ENCODE peak calls at places on chromosomes 7 and 10, in five cellular contexts. T is CD8-positive, alpha-beta memory T cell; M is OCI-LY7; O is GM23338; L is AG09309. C is an unnamed sample.

GRCh38 chr7:32410545-32410944 is 79.6 kb downstream of the LSM5 start:
- DNase-seq in T (no peak), M (no peak), O (no peak), L (no peak), C (no peak)

GRCh38 chr10:113485801-113486200 is 67.1 kb upstream of the HABP2 start:
- DNase-seq in T (no peak), M (no peak), O (no peak), L (no peak), C (no peak)

GRCh38 chr10:127013696-127014095 is 108.5 kb downstream of the DOCK1 start:
- DNase-seq in T (no peak), M (no peak), O (no peak), L (no peak), C (no peak)

GRCh38 chr10:70598857-70599295 is 3.7 kb downstream of the PRF1 start:
- DNase-seq in T (no peak), M (no peak), O (no peak), L (no peak), C (no peak)

GRCh38 chr7:55244346-55244745 is 120.8 kb upstream of the LANCL2 start:
- DNase-seq in T (no peak), M (no peak), O (no peak), L (no peak), C (no peak)

GRCh38 chr10:12934777-12935176 is 66.7 kb downstream of the CCDC3 start:
- DNase-seq in T (no peak), M (no peak), O (no peak), L (no peak), C (no peak)

GRCh38 chr7:111174476-111174875 is 83.5 kb downstream of the LRRN3 start:
- DNase-seq in T (no peak), M (no peak), O (no peak), L (no peak), C (no peak)

GRCh38 chr7:44791278-44792219 is 4.9 kb upstream of the PPIA start:
- DNase-seq in T (no peak), M (no peak), O (no peak), L (no peak), C (no peak)

GRCh38 chr7:157432541-157432956 is 95.7 kb downstream of the DNAJB6 start:
- DNase-seq in T (no peak), M (no peak), O (peak; percentile 95), L (peak; percentile 20), C (peak; percentile 41)

GRCh38 chr10:72244573-72245038 is 28.5 kb upstream of the ASCC1 start:
- DNase-seq in T (no peak), M (no peak), O (no peak), L (no peak), C (no peak)

GRCh38 chr7:73966941-73967831 is 60.8 kb upstream of the ELN start:
- DNase-seq in T (no peak), M (no peak), O (no peak), L (no peak), C (no peak)

GRCh38 chr7:23476286-23477169 is 6.2 kb upstream of the IGF2BP3 start:
- DNase-seq in T (no peak), M (no peak), O (no peak), L (no peak), C (no peak)

GRCh38 chr7:105773030-105773460 is 103.4 kb downstream of the ATXN7L1 start:
- DNase-seq in T (no peak), M (no peak), O (peak; percentile 93), L (no peak), C (no peak)

GRCh38 chr7:96993453-96993865 is 11.9 kb upstream of the DLX6 start:
- DNase-seq in T (no peak), M (no peak), O (no peak), L (no peak), C (no peak)

DNA sequence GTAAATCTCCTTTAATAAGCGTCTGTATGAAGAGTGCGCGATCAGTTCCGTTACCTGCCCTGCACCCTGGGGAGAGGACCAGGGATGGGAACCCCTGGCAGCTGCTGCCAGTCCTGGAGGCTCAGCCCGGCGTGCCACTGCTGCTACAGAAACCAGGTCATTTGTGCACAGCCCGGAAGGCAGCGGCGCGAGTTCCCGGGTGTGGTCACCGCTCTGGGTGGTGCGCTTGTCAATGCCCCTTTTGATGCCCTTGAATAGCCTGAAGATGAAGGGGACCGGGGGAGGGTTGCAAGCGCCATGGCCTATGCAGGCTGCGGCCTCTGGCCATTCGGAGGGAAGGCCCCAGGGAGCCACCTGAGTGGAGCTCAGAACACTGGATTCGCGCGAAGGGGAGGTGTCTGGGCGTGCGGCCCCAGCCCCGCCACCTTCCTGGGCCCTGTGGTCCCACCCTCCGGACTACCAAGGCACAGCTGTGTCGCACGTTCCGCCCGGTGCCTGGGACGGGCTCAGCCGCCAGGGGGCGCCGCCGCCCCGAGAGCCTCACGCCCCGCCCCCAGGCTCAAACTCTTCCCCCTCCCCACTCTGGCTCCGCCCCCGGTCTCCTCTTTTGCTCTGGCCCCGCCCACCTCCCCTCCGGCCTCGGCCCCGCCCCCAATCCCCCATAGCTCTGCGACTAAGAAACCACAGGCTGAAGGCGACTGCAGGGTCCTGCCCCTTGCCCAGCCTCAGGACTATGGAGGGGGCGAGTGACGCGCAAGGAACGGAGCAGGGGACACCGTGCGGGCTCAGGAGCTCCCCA is 16.5 kb downstream of the AP5Z1 start:
- DNase-seq in T (peak; percentile 71), M (peak; percentile 37), O (peak; percentile 96), L (no peak), C (peak; percentile 28)
- H3K4me3 ChIP-seq in T (peak overlapping the region; percentile 19), M (no peak overlapping the region), O (peak overlapping the region; percentile 75), L (no peak overlapping the region), C (no peak overlapping the region)

GRCh38 chr7:115526272-115526671 is 504.3 kb downstream of the TFEC start:
- DNase-seq in T (no peak), M (no peak), O (peak; percentile 95), L (no peak), C (no peak)
- H3K4me3 ChIP-seq in T (no peak overlapping the region), M (no peak overlapping the region), O (no peak overlapping the region), L (no peak overlapping the region), C (no peak overlapping the region)

GRCh38 chr7:151250181-151251095 is 1.9 kb upstream of the SMARCD3 start:
- DNase-seq in T (no peak), M (no peak), O (no peak), L (no peak), C (no peak)

GRCh38 chr7:151251328-151251925 is 2.9 kb upstream of the SMARCD3 start:
- DNase-seq in T (no peak), M (peak; percentile 55), O (peak; percentile 51), L (no peak), C (peak; percentile 36)

GRCh38 chr7:151254316-151254715 is 5.8 kb upstream of the SMARCD3 start:
- DNase-seq in T (no peak), M (no peak), O (no peak), L (no peak), C (no peak)

GRCh38 chr7:151252961-151253691 is 4.6 kb upstream of the SMARCD3 start:
- DNase-seq in T (no peak), M (no peak), O (peak; percentile 78), L (no peak), C (no peak)

GRCh38 chr7:151251926-151252835 is 3.7 kb upstream of the SMARCD3 start:
- DNase-seq in T (no peak), M (no peak), O (peak; percentile 79), L (no peak), C (no peak)
- H3K4me3 ChIP-seq in T (no peak overlapping the region), M (peak overlapping the region; percentile 52), O (peak overlapping the region; percentile 94), L (peak overlapping the region; percentile 73), C (peak overlapping the region; percentile 39)

GRCh38 chr10:101054351-101054750 is 7.4 kb upstream of the KAZALD1 start:
- DNase-seq in T (no peak), M (no peak), O (no peak), L (no peak), C (no peak)
- H3K4me3 ChIP-seq in T (no peak overlapping the region), M (no peak overlapping the region), O (no peak overlapping the region), L (no peak overlapping the region), C (no peak overlapping the region)

GRCh38 chr7:2980406-2981102 is 63.1 kb downstream of the CARD11 start:
- DNase-seq in T (no peak), M (peak; percentile 37), O (no peak), L (no peak), C (no peak)
- H3K4me3 ChIP-seq in T (no peak overlapping the region), M (peak overlapping the region; percentile 73), O (no peak overlapping the region), L (no peak overlapping the region), C (no peak overlapping the region)

GRCh38 chr7:130993671-130994365 is 259.8 kb upstream of the KLF14 start:
- DNase-seq in T (no peak), M (no peak), O (no peak), L (no peak), C (no peak)

GRCh38 chr7:130996841-130997231 is 262.8 kb upstream of the KLF14 start:
- DNase-seq in T (no peak), M (no peak), O (no peak), L (no peak), C (no peak)

GRCh38 chr7:130996205-130996840 is 262.3 kb upstream of the KLF14 start:
- DNase-seq in T (no peak), M (no peak), O (no peak), L (no peak), C (no peak)

GRCh38 chr7:130995252-130996081 is 261.5 kb upstream of the KLF14 start:
- DNase-seq in T (no peak), M (no peak), O (no peak), L (no peak), C (no peak)

DNA sequence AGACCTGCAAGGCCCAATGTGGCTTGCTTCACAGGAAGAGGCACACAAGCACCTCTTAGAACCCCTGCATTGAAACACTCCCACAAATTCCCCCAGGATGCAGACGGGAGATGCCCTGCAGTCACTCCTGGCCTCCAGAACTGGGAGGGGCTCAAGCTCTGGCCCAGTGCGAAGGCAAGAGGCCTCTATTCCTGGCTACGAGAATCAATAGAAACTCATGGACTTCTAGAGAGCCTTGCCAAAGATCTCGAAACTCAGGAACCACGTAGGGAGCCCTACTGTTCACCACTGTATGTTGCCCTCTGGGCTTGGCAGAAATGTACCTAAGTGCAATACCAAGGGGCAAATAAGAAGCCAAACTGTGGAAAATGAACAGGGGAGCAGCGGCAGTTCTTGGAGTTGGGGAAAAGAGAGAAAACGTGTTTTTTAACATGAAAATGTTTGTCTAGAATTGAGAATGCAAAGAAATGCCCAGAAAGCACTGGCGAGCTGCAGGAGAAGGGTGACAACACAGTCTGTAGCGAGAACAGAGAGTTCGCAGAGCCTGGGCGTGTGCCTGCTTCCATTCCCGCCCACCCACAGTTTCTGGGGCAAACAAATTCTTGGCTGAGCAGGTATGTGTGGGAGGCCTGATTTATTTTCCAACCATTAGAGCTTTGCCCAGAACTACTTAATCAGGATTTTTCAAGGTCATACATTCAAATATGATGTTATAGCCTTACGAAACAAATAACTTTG is 260.5 kb upstream of the KLF14 start:
- DNase-seq in T (no peak), M (no peak), O (peak; percentile 24), L (no peak), C (no peak)
- H3K4me3 ChIP-seq in T (no peak overlapping the region), M (no peak overlapping the region), O (no peak overlapping the region), L (no peak overlapping the region), C (no peak overlapping the region)

GRCh38 chr10:123994417-123995081 is 98.8 kb downstream of the CHST15 start:
- DNase-seq in T (peak; percentile 66), M (peak; percentile 78), O (peak; percentile 90), L (peak; percentile 61), C (peak; percentile 38)
- H3K4me3 ChIP-seq in T (peak overlapping the region; percentile 7), M (peak overlapping the region; percentile 41), O (peak overlapping the region; percentile 59), L (peak overlapping the region; percentile 31), C (peak overlapping the region; percentile 45)

GRCh38 chr10:86969421-86970041 is 1.2 kb downstream of the ADIRF start:
- DNase-seq in T (no peak), M (no peak), O (no peak), L (no peak), C (no peak)
- H3K4me3 ChIP-seq in T (no peak overlapping the region), M (no peak overlapping the region), O (no peak overlapping the region), L (peak overlapping the region; percentile 70), C (no peak overlapping the region)

GRCh38 chr10:100826661-100826982 is 81.2 kb downstream of the PAX2 start:
- DNase-seq in T (no peak), M (no peak), O (no peak), L (no peak), C (no peak)
- H3K4me3 ChIP-seq in T (peak overlapping the region; percentile 19), M (no peak overlapping the region), O (peak overlapping the region; percentile 52), L (no peak overlapping the region), C (no peak overlapping the region)